ENCODE peak calls at places on chromosomes 2 and 18, in seven cellular contexts. T, A, N, P, E, H and L are unnamed samples.

GRCh38 chr18:44111337-44111736 is 569.4 kb upstream of the SETBP1 start:
- DNase-seq in A (no peak), P (no peak), N (no peak), H (no peak), T (no peak), E (no peak), L (no peak)

GRCh38 chr2:98294711-98295110 is 51.5 kb upstream of the CNGA3 start:
- DNase-seq in H (no peak), P (no peak), N (no peak), T (no peak), A (no peak), E (no peak), L (no peak)

GRCh38 chr2:218745559-218746469 is 35.2 kb downstream of the TTLL4 start:
- DNase-seq in P (no peak), E (no peak), H (peak; percentile 90), T (peak; percentile 45), N (no peak), A (no peak), L (no peak)

GRCh38 chr2:233217892-233218377 is 33.5 kb upstream of the ATG16L1 start:
- DNase-seq in T (no peak), N (no peak), P (no peak), A (no peak), H (no peak), E (no peak), L (no peak)

GRCh38 chr18:9771261-9771976 is 63.3 kb downstream of the RAB31 start:
- DNase-seq in H (peak; percentile 95), E (peak; percentile 80), N (peak; percentile 86), T (peak; percentile 85), P (peak; percentile 82), A (peak; percentile 73), L (peak; percentile 94)

GRCh38 chr2:101509498-101510274 is 34.8 kb upstream of the RFX8 start:
- DNase-seq in E (no peak), N (no peak), T (no peak), A (peak; percentile 37), P (peak; percentile 72), H (no peak), L (no peak)

GRCh38 chr2:189328451-189329249 is 112.6 kb upstream of the WDR75 start:
- DNase-seq in T (no peak), A (no peak), N (no peak), H (no peak), P (no peak), E (no peak), L (no peak)

GRCh38 chr2:238493880-238494572 is 67.3 kb downstream of the ASB1 start:
- DNase-seq in T (no peak), N (no peak), H (peak; percentile 6), E (no peak), A (no peak), P (no peak), L (peak; percentile 55)

GRCh38 chr18:62521588-62521987 is 1.2 kb upstream of the ZCCHC2 start:
- DNase-seq in H (no peak), A (no peak), P (no peak), N (no peak), E (no peak), T (no peak), L (peak; percentile 31)

GRCh38 chr18:62523255-62523588 is 397 bp downstream of the ZCCHC2 start:
- DNase-seq in T (no peak), P (no peak), H (no peak), A (no peak), N (no peak), E (no peak), L (no peak)

GRCh38 chr18:62523631-62524442 is 1.0 kb downstream of the ZCCHC2 start:
- DNase-seq in A (peak; percentile 64), P (peak; percentile 50), E (peak; percentile 67), T (peak; percentile 64), N (peak; percentile 73), H (peak; percentile 77), L (peak; percentile 91)

GRCh38 chr18:62522178-62522509 is 681 bp upstream of the ZCCHC2 start:
- DNase-seq in P (no peak), H (no peak), N (no peak), A (no peak), E (no peak), T (no peak), L (peak; percentile 91)

DNA sequence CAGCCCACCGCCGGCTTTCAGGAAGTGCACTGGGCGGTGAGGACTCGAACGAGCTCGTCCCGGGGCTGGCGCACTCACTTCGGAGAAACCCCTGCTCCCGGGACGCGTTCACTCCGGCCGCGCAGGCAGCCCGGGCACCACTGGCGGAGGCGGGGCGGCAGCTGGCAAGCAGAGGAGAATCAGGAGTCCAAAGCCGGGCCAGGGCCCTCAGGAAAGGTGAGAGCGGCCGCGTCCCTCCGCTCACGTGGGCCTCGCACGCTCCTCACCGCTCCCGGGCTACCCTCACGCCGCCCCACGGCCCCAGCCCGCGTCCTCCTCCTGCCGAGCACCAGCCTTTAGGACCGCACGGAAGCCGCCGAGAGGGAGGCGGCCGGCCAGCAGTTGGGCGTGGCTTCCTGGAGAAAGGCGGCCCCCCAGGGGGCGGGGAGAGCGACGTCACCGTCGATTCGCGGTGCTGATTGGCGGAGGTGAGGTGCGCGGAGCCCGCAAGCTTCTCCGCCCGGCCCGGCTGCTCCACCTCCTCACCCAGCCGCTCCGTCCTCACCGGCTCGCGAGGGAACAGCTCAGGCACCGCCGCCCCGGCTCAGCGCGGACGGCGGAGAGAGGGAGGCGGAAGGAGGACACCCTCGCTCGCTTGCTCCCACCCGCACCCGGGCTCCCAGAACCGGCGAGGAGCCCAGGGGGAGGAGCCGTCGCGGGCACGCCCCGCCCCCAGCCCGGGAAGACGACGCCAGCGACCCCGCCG is at the start of gene ZCCHC2:
- DNase-seq in A (peak; percentile 98), P (peak; percentile 97), T (peak; percentile 99), H (peak; percentile 98), N (peak; percentile 100), E (peak; percentile 100), L (peak; percentile 99)
- TF ChIP-seq POLR2A in A (peak; percentile 98), P (peak; percentile 84), T (peak; percentile 87), H (peak; percentile 89), N (peak; percentile 94), E (peak; percentile 90), L (peak; percentile 73)

GRCh38 chr2:46407852-46408455 is 71.4 kb upstream of the TMEM247 start:
- DNase-seq in T (no peak), P (no peak), N (no peak), E (no peak), H (no peak), A (no peak), L (no peak)
- H3K27ac ChIP-seq in T (peak overlapping the region; percentile 86), P (no peak overlapping the region), N (no peak overlapping the region), E (no peak overlapping the region), H (no peak overlapping the region), A (no peak overlapping the region), L (no peak overlapping the region)

DNA sequence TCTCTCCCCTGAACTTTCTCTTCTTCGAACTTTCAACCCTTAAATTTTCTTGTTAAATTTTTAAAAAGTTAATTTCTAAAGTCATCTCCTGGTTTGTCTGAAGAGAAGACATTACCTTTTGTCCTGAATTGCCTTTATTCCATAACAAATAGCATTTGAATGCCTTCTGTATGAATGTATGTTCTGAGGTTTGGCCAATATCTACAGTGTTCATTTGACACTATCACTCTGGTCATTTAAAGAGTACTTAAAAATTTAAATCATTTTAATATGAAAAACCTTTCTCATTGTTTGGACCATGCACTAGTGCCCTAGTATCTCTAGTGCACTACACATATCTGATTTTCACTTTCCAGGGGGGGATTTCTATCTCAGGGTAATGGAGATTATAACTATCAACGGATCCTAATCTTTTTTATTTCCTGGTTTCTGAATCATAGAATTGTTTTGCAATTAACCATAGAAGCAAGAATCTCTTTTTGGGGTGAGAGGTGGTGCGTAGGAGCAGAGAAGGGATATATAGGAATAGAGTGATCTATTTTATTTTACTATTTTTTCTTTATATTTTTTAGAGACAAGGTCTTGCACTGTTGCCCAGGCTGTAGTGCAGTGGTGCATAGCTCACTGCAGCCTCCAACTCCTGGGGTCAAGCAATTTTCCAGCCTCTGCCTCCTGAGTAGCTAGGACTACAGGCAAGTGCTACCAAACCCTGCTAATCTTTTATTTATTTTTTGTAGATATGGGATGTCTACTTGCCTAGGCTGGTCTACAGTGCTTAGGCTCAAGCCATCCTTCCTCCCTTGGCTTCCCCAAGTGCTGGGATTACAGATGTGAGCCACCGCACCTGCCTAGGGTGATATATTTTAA is 25.5 kb downstream of the TANC1 start:
- DNase-seq in H (no peak), T (no peak), P (no peak), A (no peak), N (no peak), E (no peak), L (no peak)
- H3K4me1 ChIP-seq in H (peaks cover 16% of the 10 kb centered on the region), T (peaks cover 24% of the 10 kb centered on the region), P (peaks cover 9% of the 10 kb centered on the region), A (peaks cover 6% of the 10 kb centered on the region), N (no peaks in the 10 kb centered on the region), E (no peaks in the 10 kb centered on the region), L (peaks cover 46% of the 10 kb centered on the region)

GRCh38 chr2:32624813-32625212 is 3.0 kb upstream of the TTC27 start:
- DNase-seq in N (no peak), A (no peak), P (no peak), E (no peak), H (no peak), T (no peak), L (no peak)
- TF ChIP-seq POLR2A in N (no peak), A (no peak), P (no peak), E (no peak), H (no peak), T (no peak), L (no peak)

DNA sequence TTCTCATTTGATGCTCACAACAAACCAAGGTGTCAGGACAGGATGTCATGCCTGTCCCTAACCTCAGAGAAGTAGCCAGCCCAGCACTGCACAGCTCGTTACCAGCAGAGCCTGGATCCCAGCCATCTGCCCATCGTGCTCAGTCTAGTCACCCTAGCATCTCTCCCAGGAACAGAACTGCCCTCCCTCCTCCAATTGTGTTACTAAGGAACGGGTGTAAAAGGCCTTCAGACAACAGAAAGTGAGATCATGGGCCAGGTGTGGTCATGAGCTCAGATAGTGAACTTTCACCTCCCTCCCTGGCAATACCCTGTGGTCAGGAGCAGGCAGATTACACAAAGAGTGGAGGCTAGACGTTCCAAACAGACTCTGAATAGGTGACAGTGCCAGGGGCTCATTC is 111.8 kb upstream of the PPP1CB start:
- DNase-seq in E (peak; percentile 87), P (peak; percentile 62), N (peak; percentile 70), H (peak; percentile 62), A (no peak), T (peak; percentile 35), L (no peak)
- H3K27ac ChIP-seq in E (peak overlapping the region; percentile 21), P (peak overlapping the region; percentile 98), N (peak overlapping the region; percentile 12), H (no peak overlapping the region), A (no peak overlapping the region), T (no peak overlapping the region), L (peak overlapping the region; percentile 98)

DNA sequence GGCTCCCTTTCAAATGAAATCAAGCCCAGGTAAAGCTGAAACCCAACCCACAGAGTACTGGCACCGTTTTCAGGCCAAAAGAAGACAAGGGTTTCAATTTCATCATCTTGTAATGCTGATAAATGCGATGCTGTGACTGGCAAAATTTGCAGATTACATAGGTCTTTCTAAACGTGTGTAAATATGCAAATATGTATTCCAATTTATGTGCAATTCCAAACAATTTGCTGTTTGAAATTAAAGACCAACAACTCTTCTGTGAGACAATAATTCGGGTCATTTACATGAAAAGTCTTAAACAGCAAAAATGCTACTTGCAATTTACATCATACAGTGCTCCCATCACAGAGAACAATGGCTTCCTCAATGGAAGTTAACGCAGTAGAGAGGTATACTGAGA is 2.8 kb upstream of the ZNF532 start:
- DNase-seq in T (no peak), E (no peak), N (no peak), A (no peak), P (no peak), H (no peak), L (no peak)
- H3K4me1 ChIP-seq in T (peaks cover 14% of the 10 kb centered on the region), E (no peaks in the 10 kb centered on the region), N (peaks cover 4% of the 10 kb centered on the region), A (peaks cover 64% of the 10 kb centered on the region), P (peaks cover 16% of the 10 kb centered on the region), H (peaks cover 45% of the 10 kb centered on the region), L (peaks cover 59% of the 10 kb centered on the region)